ENCODE peak calls at places on chromosomes 4 and X, in five cellular contexts. Z, B, U, Y and O are unnamed samples.
A peak's percentile ranks its signal among the peaks of the same experiment; 100 is the strongest.

GRCh38 chr4:179625391-179625790 is 2183.2 kb upstream of the AGA start:
- DNase-seq in Z (no peak), B (peak; percentile 28), U (no peak), Y (no peak), O (no peak)

GRCh38 chr4:159487284-159487747 is 384.4 kb downstream of the RAPGEF2 start:
- DNase-seq in Z (peak; percentile 47), B (peak; percentile 70), U (peak; percentile 3), Y (peak; percentile 57), O (peak; percentile 77)

GRCh38 chr4:184282895-184283654 is 65.4 kb upstream of the ENPP6 start:
- DNase-seq in Z (no peak), B (no peak), U (no peak), Y (peak; percentile 73), O (no peak)

GRCh38 chr4:140866492-140867005 is 110.4 kb upstream of the TBC1D9 start:
- DNase-seq in Z (no peak), B (no peak), U (no peak), Y (no peak), O (no peak)

GRCh38 chr4:183261953-183262775 is 57.9 kb downstream of the CLDN22 start:
- DNase-seq in Z (peak; percentile 66), B (peak; percentile 78), U (peak; percentile 32), Y (peak; percentile 90), O (peak; percentile 78)

GRCh38 chrX:124646403-124646802 is 300.0 kb downstream of the SH2D1A start:
- DNase-seq in Z (no peak), B (no peak), U (no peak), Y (no peak), O (no peak)

GRCh38 chr4:155906554-155907247 is 3.2 kb downstream of the TDO2 start:
- DNase-seq in Z (no peak), B (peak; percentile 86), U (no peak), Y (no peak), O (peak; percentile 88)

GRCh38 chr4:25913056-25913850 is 767 bp upstream of the SMIM20 start:
- DNase-seq in Z (peak; percentile 34), B (no peak), U (no peak), Y (peak; percentile 41), O (peak; percentile 29)

GRCh38 chr4:76058302-76058701 is 16.2 kb upstream of the ART3 start:
- DNase-seq in Z (no peak), B (no peak), U (no peak), Y (no peak), O (no peak)

GRCh38 chr4:102168580-102168979 is 176.7 kb downstream of the SLC39A8 start:
- DNase-seq in Z (no peak), B (no peak), U (no peak), Y (no peak), O (no peak)

GRCh38 chrX:106894978-106895452 is 8.1 kb downstream of the RIPPLY1 start:
- DNase-seq in Z (no peak), B (peak; percentile 76), U (no peak), Y (no peak), O (peak; percentile 51)

GRCh38 chr4:92636038-92636825 is 332.5 kb downstream of the GRID2 start:
- DNase-seq in Z (no peak), B (no peak), U (no peak), Y (no peak), O (no peak)

GRCh38 chr4:110754726-110755125 is 131.8 kb upstream of the PITX2 start:
- DNase-seq in Z (peak; percentile 15), B (no peak), U (no peak), Y (no peak), O (no peak)

GRCh38 chr4:118353452-118353851 is 649 bp upstream of the PRSS12 start:
- DNase-seq in Z (no peak), B (no peak), U (no peak), Y (no peak), O (no peak)

GRCh38 chr4:87758278-87758677 is 41.1 kb upstream of the IBSP start:
- DNase-seq in Z (peak; percentile 26), B (no peak), U (no peak), Y (no peak), O (no peak)

GRCh38 chrX:15863944-15864491 is 9.4 kb upstream of the AP1S2 start:
- DNase-seq in Z (peak; percentile 37), B (no peak), U (no peak), Y (no peak), O (no peak)

GRCh38 chr4:3781997-3782930 is 16.1 kb downstream of the ADRA2C start:
- DNase-seq in Z (no peak), B (no peak), U (no peak), Y (no peak), O (no peak)

GRCh38 chrX:1554469-1555210 is 17.7 kb upstream of the P2RY8 start:
- DNase-seq in Z (peak; percentile 48), B (no peak), U (no peak), Y (peak; percentile 27), O (no peak)

GRCh38 chrX:71496476-71496875 is 36.4 kb upstream of the OGT start:
- DNase-seq in Z (no peak), B (no peak), U (no peak), Y (no peak), O (no peak)

GRCh38 chr4:113059783-113060182 is 10.3 kb downstream of the ANK2 start:
- DNase-seq in Z (no peak), B (no peak), U (no peak), Y (no peak), O (no peak)

GRCh38 chr4:169100656-169101055 is 90.6 kb upstream of the CBR4 start:
- DNase-seq in Z (no peak), B (no peak), U (no peak), Y (no peak), O (no peak)

GRCh38 chr4:147492301-147492700 is 11.4 kb downstream of the EDNRA start:
- DNase-seq in Z (no peak), B (peak; percentile 41), U (no peak), Y (no peak), O (no peak)

GRCh38 chr4:112422644-112423043 is 93.3 kb downstream of the NEUROG2 start:
- DNase-seq in Z (peak; percentile 24), B (no peak), U (no peak), Y (no peak), O (no peak)

GRCh38 chr4:151356510-151356909 is 31.1 kb upstream of the SH3D19 start:
- DNase-seq in Z (no peak), B (peak; percentile 50), U (no peak), Y (no peak), O (peak; percentile 52)

GRCh38 chrX:22314692-22315091 is 42.0 kb downstream of the CBLL2 start:
- DNase-seq in Z (no peak), B (peak; percentile 10), U (no peak), Y (no peak), O (no peak)

GRCh38 chr4:15961778-15962510 is 1.0 kb downstream of the FGFBP2 start:
- DNase-seq in Z (no peak), B (no peak), U (no peak), Y (peak; percentile 34), O (no peak)

GRCh38 chr4:7956306-7957112 is 16.8 kb upstream of the AFAP1 start:
- DNase-seq in Z (no peak), B (peak; percentile 95), U (no peak), Y (no peak), O (peak; percentile 78)

GRCh38 chrX:110691446-110691845 is 104.2 kb downstream of the CHRDL1 start:
- DNase-seq in Z (no peak), B (no peak), U (no peak), Y (no peak), O (no peak)

GRCh38 chrX:7596822-7597221 is 246.1 kb upstream of the VCX start:
- DNase-seq in Z (no peak), B (no peak), U (no peak), Y (no peak), O (no peak)

GRCh38 chr4:143586080-143586479 is 72.6 kb downstream of the SMARCA5 start:
- DNase-seq in Z (no peak), B (peak; percentile 48), U (no peak), Y (no peak), O (peak; percentile 24)

GRCh38 chrX:2498781-2499302 is 1.9 kb downstream of the DHRSX start:
- DNase-seq in Z (no peak), B (peak; percentile 28), U (no peak), Y (no peak), O (peak; percentile 31)

GRCh38 chr4:141540643-141541042 is 95.7 kb upstream of the IL15 start:
- DNase-seq in Z (no peak), B (peak; percentile 35), U (no peak), Y (no peak), O (no peak)

GRCh38 chrX:149950681-149951080 is 12.4 kb upstream of the EOLA2 start:
- DNase-seq in Z (peak; percentile 15), B (peak; percentile 57), U (no peak), Y (peak; percentile 8), O (peak; percentile 54)

GRCh38 chrX:125604448-125604847 is 284.8 kb downstream of the TEX13C start:
- DNase-seq in Z (no peak), B (no peak), U (no peak), Y (no peak), O (no peak)

GRCh38 chr4:101418055-101418454 is 70.7 kb upstream of the PPP3CA start:
- DNase-seq in Z (peak; percentile 92), B (no peak), U (no peak), Y (peak; percentile 85), O (no peak)

GRCh38 chr4:19386786-19387185 is 864.9 kb upstream of the SLIT2 start:
- DNase-seq in Z (no peak), B (peak; percentile 64), U (no peak), Y (no peak), O (peak; percentile 10)